ENCODE peak calls at places on chromosomes 2 and 18, in ten cellular contexts. S is spleen; R is cardiac fibroblast; Y is CD8-positive, alpha-beta T cell; Z is tibial nerve; C is brain microvascular endothelial cell; B is heart left ventricle; A is mucosa of descending colon; T is lower lobe of right lung; U is right atrium auricular region. V is an unnamed sample.

GRCh38 chr2:38093503-38093902 is 17.6 kb upstream of the CYP1B1 start:
- DNase-seq in S (no peak), R (peak; percentile 52), Y (no peak), Z (no peak), C (no peak), B (no peak), A (no peak), T (no peak), U (no peak), V (no peak)

GRCh38 chr2:163191372-163191771 is 352.8 kb upstream of the KCNH7 start:
- DNase-seq in S (no peak), R (peak; percentile 67), Y (no peak), Z (no peak), C (peak; percentile 39), B (no peak), A (no peak), T (no peak), U (no peak), V (peak; percentile 79)

GRCh38 chr2:178865121-178865520 is 57.9 kb upstream of the TTN start:
- DNase-seq in S (no peak), R (no peak), Y (no peak), Z (no peak), C (no peak), B (peak; percentile 75), A (no peak), T (no peak), U (no peak), V (no peak)

GRCh38 chr2:241088376-241088775 is 13.7 kb downstream of the MTERF4 start:
- DNase-seq in S (no peak), R (no peak), Y (no peak), Z (no peak), C (no peak), B (no peak), A (no peak), T (no peak), U (no peak), V (no peak)

GRCh38 chr2:148745151-148745851 is 100.8 kb downstream of the EPC2 start:
- DNase-seq in S (no peak), R (no peak), Y (no peak), Z (no peak), C (no peak), B (no peak), A (no peak), T (no peak), U (no peak), V (no peak)

GRCh38 chr2:212618636-212619035 is 80.0 kb upstream of the ERBB4 start:
- DNase-seq in S (no peak), R (no peak), Y (no peak), Z (no peak), C (no peak), B (no peak), A (no peak), T (no peak), U (no peak), V (peak; percentile 4)

GRCh38 chr2:240648155-240648649 is 22.9 kb downstream of the GPR35 start:
- DNase-seq in S (no peak), R (no peak), Y (no peak), Z (no peak), C (no peak), B (no peak), A (no peak), T (no peak), U (peak; percentile 40), V (no peak)

GRCh38 chr2:73260338-73260984 is 23.8 kb downstream of the FBXO41 start:
- DNase-seq in S (no peak), R (peak; percentile 70), Y (no peak), Z (no peak), C (peak; percentile 25), B (peak; percentile 65), A (peak; percentile 41), T (peak; percentile 71), U (no peak), V (peak; percentile 71)

GRCh38 chr18:12271376-12272235 is 17.4 kb downstream of the CIDEA start:
- DNase-seq in S (no peak), R (peak; percentile 85), Y (peak; percentile 2), Z (peak; percentile 42), C (peak; percentile 60), B (peak; percentile 82), A (peak; percentile 88), T (peak; percentile 74), U (peak; percentile 69), V (peak; percentile 85)

GRCh38 chr2:2114745-2115245 is 216.3 kb downstream of the MYT1L start:
- DNase-seq in S (no peak), R (no peak), Y (no peak), Z (no peak), C (no peak), B (no peak), A (no peak), T (no peak), U (no peak), V (no peak)

GRCh38 chr2:229511524-229511923 is 202.8 kb downstream of the DNER start:
- DNase-seq in S (no peak), R (no peak), Y (no peak), Z (no peak), C (no peak), B (no peak), A (no peak), T (no peak), U (no peak), V (no peak)

GRCh38 chr2:231711677-231712461 is 3.5 kb downstream of the PTMA start:
- DNase-seq in S (peak; percentile 77), R (no peak), Y (no peak), Z (no peak), C (no peak), B (no peak), A (peak; percentile 53), T (peak; percentile 42), U (no peak), V (no peak)

GRCh38 chr2:106970471-106971261 is 84.7 kb upstream of the ST6GAL2 start:
- DNase-seq in S (no peak), R (peak; percentile 36), Y (no peak), Z (no peak), C (peak; percentile 86), B (no peak), A (no peak), T (no peak), U (no peak), V (peak; percentile 55)

DNA sequence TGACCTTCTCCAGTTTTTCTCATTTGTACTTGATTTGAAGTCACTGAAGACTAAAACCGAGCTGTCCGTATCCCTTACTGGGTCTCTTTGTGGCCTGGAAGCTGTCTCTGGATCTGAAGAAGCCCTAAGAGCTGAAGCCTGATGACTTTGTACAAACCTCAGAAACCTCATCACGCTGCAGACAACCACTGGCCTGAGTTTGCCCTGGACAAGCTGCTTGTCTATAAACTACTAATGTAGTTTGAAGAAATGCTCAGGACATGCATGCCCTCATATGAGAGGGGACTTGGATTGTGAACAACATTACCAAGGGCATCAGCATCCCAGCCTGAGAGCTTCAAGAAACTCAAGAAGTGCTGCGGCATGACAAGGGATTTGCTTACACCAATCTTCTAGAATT is 79.3 kb upstream of the CBLN2 start:
- DNase-seq in S (no peak), R (no peak), Y (no peak), Z (no peak), C (no peak), B (no peak), A (no peak), T (no peak), U (no peak), V (no peak)
- H3K4me3 ChIP-seq in S (no peak overlapping the region), R (no peak overlapping the region), Y (no peak overlapping the region), Z (no peak overlapping the region), C (no peak overlapping the region), B (no peak overlapping the region), A (no peak overlapping the region), T (no peak overlapping the region), U (no peak overlapping the region), V (no peak overlapping the region)

GRCh38 chr2:40531359-40531758 is 79.5 kb upstream of the SLC8A1 start:
- DNase-seq in S (no peak), R (no peak), Y (no peak), Z (no peak), C (no peak), B (no peak), A (no peak), T (no peak), U (no peak), V (no peak)
- TF ChIP-seq CTCF in S (no peak), R (no peak), Y (no peak), Z (no peak), C (no peak), B (no peak), A (no peak), T (no peak), U (no peak), V (no peak)

GRCh38 chr2:25851740-25852503 is 26.4 kb downstream of the ASXL2 start:
- DNase-seq in S (no peak), R (peak; percentile 90), Y (no peak), Z (no peak), C (peak; percentile 81), B (no peak), A (no peak), T (no peak), U (no peak), V (peak; percentile 93)
- H3K4me3 ChIP-seq in S (no peak overlapping the region), R (no peak overlapping the region), Y (no peak overlapping the region), Z (no peak overlapping the region), C (peak overlapping the region; percentile 9), B (no peak overlapping the region), A (no peak overlapping the region), T (peak overlapping the region; percentile 14), U (no peak overlapping the region), V (peak overlapping the region; percentile 38)

DNA sequence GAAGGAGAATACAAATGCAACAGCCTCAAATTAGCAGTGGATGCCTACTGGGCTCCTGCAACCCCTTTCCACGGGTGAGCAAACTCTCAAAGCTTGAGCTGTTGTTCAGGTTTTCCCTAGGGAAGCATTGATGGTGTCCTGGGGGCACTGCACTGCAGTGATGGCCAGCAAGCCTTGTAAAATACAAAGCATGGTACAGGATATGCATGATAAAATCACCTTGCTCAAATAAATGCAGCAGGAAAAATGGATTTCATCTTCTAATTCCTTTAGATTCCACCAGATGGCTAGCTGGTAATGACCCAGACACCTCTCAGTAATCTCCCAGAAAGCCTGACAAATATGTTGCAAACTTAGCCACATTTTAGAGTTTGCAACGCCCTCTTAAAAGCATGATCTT is 698.2 kb downstream of the TRIB2 start:
- DNase-seq in S (no peak), R (no peak), Y (no peak), Z (no peak), C (no peak), B (no peak), A (no peak), T (no peak), U (no peak), V (no peak)
- TF ChIP-seq CTCF in S (no peak), R (no peak), Y (no peak), Z (no peak), C (no peak), B (no peak), A (no peak), T (no peak), U (no peak), V (no peak)

V was measured in fibroblast of pulmonary artery.